ENCODE peak calls at places on chromosomes 13 and 19, in eight cellular contexts. N is HT1080; C is nephron progenitor cell; P is SW480; T is CD4-positive, alpha-beta T cell; E is foreskin fibroblast; O is stimulated activated CD8-positive, alpha-beta memory T cell treated with anti-CD3 and anti-CD28 coated beads, Interleukin-4, amount 100 ng/mL, for 48 hours; F is activated naive CD8-positive, alpha-beta T cell treated with anti-CD3 and anti-CD28 coated beads, Interleukin-2, amount 10 ng/mL, durations not matched to agents 7 days and 5 days. A is an unnamed sample.

GRCh38 chr13:62564770-62565169 is 1149.1 kb upstream of the PCDH20 start:
- DNase-seq in N (no peak), C (no peak), P (no peak), T (no peak), E (no peak), O (no peak), F (no peak), A (no peak)

GRCh38 chr19:18507021-18507726 is 14.7 kb downstream of the ELL start:
- DNase-seq in N (no peak), C (no peak), P (no peak), T (no peak), E (no peak), O (peak), F (no peak), A (no peak)

GRCh38 chr19:2547721-2548120 is 71.8 kb downstream of the GADD45B start:
- DNase-seq in N (no peak), C (no peak), P (no peak), T (no peak), E (no peak), O (no peak), F (no peak), A (no peak)

GRCh38 chr19:50191270-50191669 is 12.2 kb upstream of the MYH14 start:
- DNase-seq in N (no peak), C (no peak), P (peak), T (no peak), E (no peak), O (no peak), F (no peak), A (no peak)

GRCh38 chr19:10718205-10719196 is 622 bp downstream of the DNM2 start:
- DNase-seq in N (peak), C (peak), P (no peak), T (peak), E (peak), O (peak), F (peak), A (peak)

GRCh38 chr13:98879965-98880364 is 97.9 kb downstream of the DOCK9 start:
- DNase-seq in N (no peak), C (no peak), P (no peak), T (no peak), E (no peak), O (no peak), F (no peak), A (no peak)

GRCh38 chr13:98507060-98507797 is 69.7 kb downstream of the STK24 start:
- DNase-seq in N (peak), C (no peak), P (peak), T (no peak), E (peak), O (no peak), F (no peak), A (no peak)

GRCh38 chr19:55212447-55212846 is 3.1 kb upstream of the PTPRH start:
- DNase-seq in N (peak), C (no peak), P (peak), T (peak), E (no peak), O (peak), F (no peak), A (peak)

GRCh38 chr13:99972190-99972731 is 694 bp upstream of the ZIC5 start:
- DNase-seq in N (no peak), C (no peak), P (no peak), T (no peak), E (no peak), O (no peak), F (no peak), A (no peak)

GRCh38 chr19:45999653-46000121 is 4.4 kb downstream of the CCDC61 start:
- DNase-seq in N (no peak), C (peak), P (no peak), T (no peak), E (peak), O (peak), F (no peak), A (no peak)

GRCh38 chr13:107351305-107351704 is 783.4 kb upstream of the ARGLU1 start:
- DNase-seq in N (no peak), C (no peak), P (no peak), T (no peak), E (no peak), O (no peak), F (no peak), A (no peak)

GRCh38 chr13:112892759-112893569 is 76.0 kb upstream of the MCF2L start:
- DNase-seq in N (no peak), C (peak), P (peak), T (no peak), E (no peak), O (no peak), F (no peak), A (no peak)

GRCh38 chr13:48930933-48931332 is 44.8 kb upstream of the FNDC3A start:
- DNase-seq in N (no peak), C (no peak), P (no peak), T (no peak), E (no peak), O (no peak), F (no peak), A (no peak)

GRCh38 chr13:78609464-78610205 is 6.3 kb upstream of the POU4F1 start:
- DNase-seq in N (no peak), C (no peak), P (no peak), T (no peak), E (peak), O (no peak), F (no peak), A (no peak)

GRCh38 chr19:33419763-33420080 is 46.2 kb downstream of the CEBPG start:
- DNase-seq in N (no peak), C (peak), P (no peak), T (no peak), E (no peak), O (no peak), F (no peak), A (no peak)

GRCh38 chr13:99386911-99387788 is 80.0 kb upstream of the GPR183 start:
- DNase-seq in N (peak), C (peak), P (peak), T (peak), E (peak), O (peak), F (peak), A (peak)

GRCh38 chr19:43525836-43526771 is 897 bp downstream of the ETHE1 start:
- DNase-seq in N (no peak), C (peak), P (peak), T (no peak), E (peak), O (peak), F (peak), A (peak)

GRCh38 chr13:40192516-40193257 is 473.8 kb downstream of the FOXO1 start:
- DNase-seq in N (no peak), C (no peak), P (no peak), T (no peak), E (no peak), O (no peak), F (no peak), A (no peak)

GRCh38 chr19:1905071-1905862 is at the start of the genes ADAT3 and SCAMP4:
- DNase-seq in N (peak), C (peak), P (peak), T (peak), E (peak), O (peak), F (peak), A (peak)

GRCh38 chr13:45750566-45750965 is 48.4 kb downstream of the CBY2 start:
- DNase-seq in N (no peak), C (no peak), P (no peak), T (no peak), E (no peak), O (no peak), F (no peak), A (no peak)

GRCh38 chr19:13905634-13906524 is at the start of the genes BRME1 and CC2D1A:
- DNase-seq in N (peak), C (peak), P (peak), T (peak), E (peak), O (peak), F (peak), A (peak)

GRCh38 chr13:22201395-22201794 is 530.5 kb downstream of the FGF9 start:
- DNase-seq in N (no peak), C (no peak), P (no peak), T (no peak), E (no peak), O (no peak), F (no peak), A (no peak)